ENCODE peak calls at places on chromosomes 4 and X, in ten cellular contexts. Q is psoas muscle, N is iPS DF 6.9, C is NCI-H187, A is HFFc6, T is WERI-Rb-1, D is COLO829, M is naive B cell, K is EL, V is AG08395. J is an unnamed sample.

GRCh38 chr4:158490629-158491028 is 31.1 kb upstream of the RXFP1 start:
- DNase-seq in Q (no peak), N (no peak), C (no peak), A (no peak), T (no peak), D (no peak), M (no peak), K (peak), V (no peak), J (no peak)

GRCh38 chr4:74931386-74931785 is 1.5 kb upstream of the PARM1 start:
- DNase-seq in Q (no peak), N (no peak), C (no peak), A (no peak), T (no peak), D (no peak), M (no peak), K (no peak), V (no peak), J (no peak)

GRCh38 chrX:53116101-53116500 is 22.2 kb downstream of the KANTR start:
- DNase-seq in Q (no peak), N (no peak), C (no peak), A (no peak), T (no peak), D (no peak), M (no peak), K (no peak), V (peak), J (no peak)

GRCh38 chr4:104973708-104974107 is 173.0 kb upstream of the TET2 start:
- DNase-seq in Q (no peak), N (no peak), C (no peak), A (no peak), T (no peak), D (no peak), M (no peak), K (no peak), V (no peak), J (no peak)

GRCh38 chr4:101163936-101164335 is 183.4 kb downstream of the PPP3CA start:
- DNase-seq in Q (no peak), N (no peak), C (no peak), A (no peak), T (no peak), D (no peak), M (no peak), K (no peak), V (no peak), J (no peak)

GRCh38 chr4:153520871-153521329 is 54.7 kb downstream of the TMEM131L start:
- DNase-seq in Q (no peak), N (no peak), C (no peak), A (no peak), T (no peak), D (no peak), M (no peak), K (no peak), V (no peak), J (no peak)

GRCh38 chr4:152735302-152735917 is 44.1 kb downstream of the TIGD4 start:
- DNase-seq in Q (no peak), N (no peak), C (no peak), A (peak), T (no peak), D (peak), M (peak), K (peak), V (peak), J (no peak)

GRCh38 chrX:65601530-65602281 is 65.7 kb upstream of the MSN start:
- DNase-seq in Q (peak), N (no peak), C (no peak), A (peak), T (no peak), D (no peak), M (no peak), K (peak), V (peak), J (peak)

GRCh38 chr4:60744767-60745166 is 455.4 kb upstream of the ADGRL3 start:
- DNase-seq in Q (no peak), N (no peak), C (no peak), A (peak), T (peak), D (no peak), M (no peak), K (peak), V (peak), J (no peak)